ENCODE peak calls at places on chromosomes 3 and 15, in eight cellular contexts. L is heart right ventricle; E is effector memory CD4-positive, alpha-beta T cell; W is breast epithelium; T is suprapubic skin; S is spleen; F is aorta; P is hepatocyte. Q is an unnamed sample.

GRCh38 chr3:9020396-9020795 is 57.1 kb upstream of the RAD18 start:
- DNase-seq in L (no peak), E (no peak), W (no peak), T (no peak), S (no peak), F (no peak), P (no peak), Q (no peak)

GRCh38 chr3:23959147-23959900 is 14.2 kb downstream of the NR1D2 start:
- DNase-seq in L (no peak), E (no peak), W (no peak), T (no peak), S (no peak), F (no peak), P (peak; percentile 28), Q (no peak)

GRCh38 chr3:88807471-88808090 is 299.8 kb upstream of the EPHA3 start:
- DNase-seq in L (no peak), E (no peak), W (no peak), T (no peak), S (no peak), F (no peak), P (no peak), Q (no peak)

GRCh38 chr15:76753131-76753530 is 152.0 kb downstream of the SCAPER start:
- DNase-seq in L (no peak), E (no peak), W (no peak), T (no peak), S (no peak), F (no peak), P (no peak), Q (no peak)

GRCh38 chr3:155149494-155149893 is 69.4 kb downstream of the MME start:
- DNase-seq in L (no peak), E (no peak), W (no peak), T (no peak), S (no peak), F (no peak), P (peak; percentile 52), Q (no peak)

GRCh38 chr15:50767332-50767861 is 1.9 kb upstream of the SPPL2A start:
- DNase-seq in L (no peak), E (no peak), W (no peak), T (no peak), S (no peak), F (no peak), P (no peak), Q (no peak)

GRCh38 chr15:71295242-71296031 is 180.2 kb downstream of the THSD4 start:
- DNase-seq in L (no peak), E (no peak), W (no peak), T (no peak), S (no peak), F (no peak), P (peak; percentile 56), Q (no peak)

GRCh38 chr3:160885791-160886286 is 129.8 kb downstream of the PPM1L start:
- DNase-seq in L (peak; percentile 74), E (no peak), W (peak; percentile 32), T (no peak), S (no peak), F (peak; percentile 48), P (peak; percentile 58), Q (peak; percentile 78)

GRCh38 chr3:42668793-42669217 is 15.3 kb downstream of the ZBTB47 start:
- DNase-seq in L (no peak), E (no peak), W (no peak), T (no peak), S (no peak), F (no peak), P (no peak), Q (no peak)

DNA sequence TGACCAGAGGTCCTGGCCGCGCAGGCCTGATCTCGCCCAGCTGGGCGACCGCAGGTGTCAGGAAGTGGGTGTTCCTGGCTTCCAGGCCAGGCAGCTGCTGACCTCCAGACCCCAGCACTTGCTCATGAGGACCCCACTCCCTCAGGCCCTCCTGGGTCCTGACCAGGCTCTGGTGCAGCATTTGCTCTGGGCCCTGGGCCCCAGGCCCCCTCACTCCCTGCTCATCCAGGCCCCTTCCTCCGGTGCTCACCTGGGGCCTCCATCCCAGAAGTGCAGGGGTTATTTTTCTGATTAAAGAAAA is 7.7 kb upstream of the ROPN1B start:
- DNase-seq in L (no peak), E (no peak), W (no peak), T (no peak), S (no peak), F (no peak), P (no peak), Q (no peak)
- H3K27me3 ChIP-seq in L (peaks cover 14% of the 10 kb centered on the region), E (no peaks in the 10 kb centered on the region), W (no peaks in the 10 kb centered on the region), T (peaks cover 47% of the 10 kb centered on the region), S (peaks cover 17% of the 10 kb centered on the region), F (no peaks in the 10 kb centered on the region), P (peaks cover 3% of the 10 kb centered on the region), Q (no peaks in the 10 kb centered on the region)

DNA sequence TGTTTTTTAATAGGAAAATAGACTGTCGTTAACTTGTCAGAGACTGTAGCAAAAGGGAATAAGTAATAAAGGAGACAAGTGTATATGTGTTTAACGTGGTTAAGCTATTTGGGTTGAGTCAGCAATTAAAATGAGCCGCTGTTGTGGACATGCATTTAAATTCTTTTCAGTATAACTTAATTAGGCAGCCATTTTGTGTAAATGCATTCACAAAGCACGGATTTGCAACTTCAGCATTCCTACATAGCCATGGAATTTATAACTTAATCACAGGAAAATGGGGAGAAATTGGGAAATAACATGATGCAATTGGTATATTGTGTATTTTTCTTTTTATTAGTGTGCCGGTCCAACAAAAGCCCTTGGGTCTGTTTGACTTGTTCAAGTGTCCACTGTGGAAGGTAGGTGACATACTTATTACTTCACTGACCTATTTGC is 27.9 kb downstream of the USP3 start:
- DNase-seq in L (no peak), E (no peak), W (no peak), T (no peak), S (no peak), F (no peak), P (no peak), Q (no peak)
- H3K4me1 ChIP-seq in L (peaks cover 11% of the 10 kb centered on the region), E (peaks cover 24% of the 10 kb centered on the region), W (no peaks in the 10 kb centered on the region), T (peaks cover 15% of the 10 kb centered on the region), S (peaks cover 90% of the 10 kb centered on the region), F (peaks cover 3% of the 10 kb centered on the region), P (no peaks in the 10 kb centered on the region), Q (peaks cover 5% of the 10 kb centered on the region)

GRCh38 chr3:171058873-171059603 is 32.5 kb upstream of the SLC2A2 start:
- DNase-seq in L (no peak), E (no peak), W (no peak), T (no peak), S (no peak), F (no peak), P (no peak), Q (no peak)
- H3K27ac ChIP-seq in L (no peak overlapping the region), E (no peak overlapping the region), W (no peak overlapping the region), T (no peak overlapping the region), S (no peak overlapping the region), F (no peak overlapping the region), P (no peak overlapping the region), Q (no peak overlapping the region)

GRCh38 chr15:98187549-98187948 is 227.0 kb downstream of the ARRDC4 start:
- DNase-seq in L (no peak), E (no peak), W (no peak), T (no peak), S (no peak), F (no peak), P (no peak), Q (no peak)

DNA sequence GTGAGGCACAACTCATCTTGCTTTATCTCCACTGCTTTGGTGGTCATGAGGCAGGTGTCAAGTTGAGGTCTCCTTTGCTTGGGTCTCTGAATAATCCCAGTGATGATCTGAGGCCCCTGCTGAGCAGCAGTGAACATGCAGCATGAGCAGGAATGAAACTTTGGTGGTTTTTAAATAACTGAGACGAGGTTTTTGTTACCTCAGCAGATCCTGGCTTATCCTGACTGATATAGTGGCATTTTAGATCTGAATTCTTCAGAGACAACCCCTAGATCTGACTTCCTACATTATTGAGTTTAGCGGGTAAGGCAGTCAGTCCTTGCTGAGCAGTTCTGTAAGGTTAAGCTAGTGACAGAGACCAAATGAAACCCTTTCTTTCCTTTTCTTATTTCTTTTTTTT is 230.4 kb downstream of the ARRDC4 start:
- DNase-seq in L (no peak), E (no peak), W (no peak), T (no peak), S (no peak), F (no peak), P (no peak), Q (no peak)
- H3K27me3 ChIP-seq in L (peaks cover 4% of the 10 kb centered on the region), E (no peaks in the 10 kb centered on the region), W (no peaks in the 10 kb centered on the region), T (no peaks in the 10 kb centered on the region), S (no peaks in the 10 kb centered on the region), F (no peaks in the 10 kb centered on the region), P (no peaks in the 10 kb centered on the region), Q (no peaks in the 10 kb centered on the region)

DNA sequence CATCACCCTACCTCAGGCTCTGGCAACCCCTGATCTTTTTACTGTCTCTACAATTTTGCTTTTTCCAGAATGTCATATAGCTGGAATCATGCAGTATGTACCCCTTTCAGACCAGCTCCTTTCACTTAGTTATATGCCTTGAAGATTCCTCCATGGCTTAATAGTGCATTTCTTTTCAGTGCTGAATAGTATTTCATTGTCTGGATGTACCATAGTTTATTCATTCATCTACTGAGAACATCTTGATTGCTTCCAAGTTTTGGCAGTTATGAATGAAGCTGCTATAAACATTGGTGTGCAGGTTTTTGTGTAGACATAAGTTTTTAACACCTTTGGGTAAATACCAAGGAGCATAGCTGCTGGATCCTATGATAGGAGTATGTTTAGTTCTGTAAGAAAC is 50.8 kb upstream of the ANP32A start:
- DNase-seq in L (no peak), E (no peak), W (no peak), T (no peak), S (no peak), F (no peak), P (no peak), Q (no peak)
- H3K4me1 ChIP-seq in L (no peaks in the 10 kb centered on the region), E (peaks cover 3% of the 10 kb centered on the region), W (no peaks in the 10 kb centered on the region), T (peaks cover 9% of the 10 kb centered on the region), S (peaks cover 8% of the 10 kb centered on the region), F (no peaks in the 10 kb centered on the region), P (peaks cover 4% of the 10 kb centered on the region), Q (no peaks in the 10 kb centered on the region)

GRCh38 chr3:72767927-72768880 is 80.0 kb downstream of the SHQ1 start:
- DNase-seq in L (no peak), E (no peak), W (no peak), T (no peak), S (no peak), F (no peak), P (no peak), Q (no peak)
- H3K27ac ChIP-seq in L (no peak overlapping the region), E (no peak overlapping the region), W (no peak overlapping the region), T (no peak overlapping the region), S (no peak overlapping the region), F (no peak overlapping the region), P (no peak overlapping the region), Q (no peak overlapping the region)

GRCh38 chr15:65361708-65362459 is 15.9 kb downstream of the IGDCC3 start:
- DNase-seq in L (no peak), E (no peak), W (no peak), T (no peak), S (peak; percentile 57), F (no peak), P (no peak), Q (no peak)
- H3K27me3 ChIP-seq in L (peaks cover 6% of the 10 kb centered on the region), E (no peaks in the 10 kb centered on the region), W (no peaks in the 10 kb centered on the region), T (peaks cover 6% of the 10 kb centered on the region), S (peaks cover 10% of the 10 kb centered on the region), F (no peaks in the 10 kb centered on the region), P (no peaks in the 10 kb centered on the region), Q (no peaks in the 10 kb centered on the region)

Q was measured in right cardiac atrium.